ENCODE peak calls at places on chromosomes 1 and 21, in four cellular contexts. W is SK-N-SH, R is Panc1, E is breast epithelium. L is an unnamed sample.

GRCh38 chr21:42095581-42095980 is 24.5 kb downstream of the UMODL1 start:
- DNase-seq in W (no peak), R (no peak), E (no peak), L (no peak)

GRCh38 chr1:37423810-37424209 is 50.6 kb upstream of the ZC3H12A start:
- DNase-seq in W (no peak), R (no peak), E (no peak), L (no peak)

GRCh38 chr1:246005067-246005466 is 502.0 kb downstream of the SMYD3 start:
- DNase-seq in W (no peak), R (no peak), E (no peak), L (peak)

GRCh38 chr1:243343970-243344749 is 88.3 kb downstream of the SDCCAG8 start:
- DNase-seq in W (peak), R (peak), E (no peak), L (peak)

GRCh38 chr1:205531191-205532025 is 26.9 kb downstream of the CDK18 start:
- DNase-seq in W (no peak), R (no peak), E (no peak), L (no peak)

GRCh38 chr1:30507391-30508174 is 215.8 kb downstream of the MATN1 start:
- DNase-seq in W (no peak), R (no peak), E (no peak), L (no peak)

GRCh38 chr1:167223144-167224103 is 2.7 kb downstream of the POU2F1 start:
- DNase-seq in W (no peak), R (no peak), E (no peak), L (no peak)

GRCh38 chr1:226738421-226738994 is 574 bp downstream of the ITPKB start:
- DNase-seq in W (peak), R (no peak), E (no peak), L (peak)

GRCh38 chr1:108814343-108815125 is 42.4 kb downstream of the AKNAD1 start:
- DNase-seq in W (no peak), R (no peak), E (no peak), L (no peak)

GRCh38 chr21:33949516-33950424 is 34.2 kb upstream of the ATP5PO start:
- DNase-seq in W (no peak), R (no peak), E (no peak), L (no peak)

GRCh38 chr1:71986181-71986580 is 296.2 kb downstream of the NEGR1 start:
- DNase-seq in W (no peak), R (no peak), E (no peak), L (no peak)

GRCh38 chr1:114009393-114009792 is 30.1 kb downstream of the OLFML3 start:
- DNase-seq in W (no peak), R (no peak), E (no peak), L (peak)

GRCh38 chr21:35641271-35642016 is 418.9 kb downstream of the SETD4 start:
- DNase-seq in W (no peak), R (no peak), E (no peak), L (no peak)

GRCh38 chr21:31798842-31799691 is 67.1 kb upstream of the SCAF4 start:
- DNase-seq in W (no peak), R (no peak), E (no peak), L (no peak)

GRCh38 chr1:158153179-158153578 is 27.5 kb upstream of the CD1D start:
- DNase-seq in W (no peak), R (no peak), E (no peak), L (no peak)

GRCh38 chr1:22096036-22096435 is 43.5 kb downstream of the CDC42 start:
- DNase-seq in W (no peak), R (no peak), E (no peak), L (no peak)

GRCh38 chr1:11620924-11621323 is 33.3 kb downstream of the FBXO2 start:
- DNase-seq in W (no peak), R (no peak), E (no peak), L (no peak)

GRCh38 chr1:223153177-223154119 is 10.4 kb upstream of the TLR5 start:
- DNase-seq in W (no peak), R (no peak), E (no peak), L (no peak)

GRCh38 chr21:38984982-38985422 is 179.3 kb downstream of the ETS2 start:
- DNase-seq in W (peak), R (no peak), E (no peak), L (no peak)

GRCh38 chr1:121586369-121587229 is 401.8 kb downstream of the SRGAP2C start:
- DNase-seq in W (no peak), R (no peak), E (no peak), L (no peak)

GRCh38 chr1:176552217-176552974 is 89.4 kb downstream of the PAPPA2 start:
- DNase-seq in W (no peak), R (no peak), E (no peak), L (no peak)

GRCh38 chr1:52651904-52652303 is 18.9 kb downstream of the SHISAL2A start:
- DNase-seq in W (no peak), R (no peak), E (no peak), L (no peak)

GRCh38 chr1:93042134-93042821 is 36.8 kb upstream of the MTF2 start:
- DNase-seq in W (no peak), R (no peak), E (no peak), L (peak)